ENCODE peak calls at places on chromosomes 12 and 14, in seven cellular contexts. One of them, this sample, is unnamed.
A peak's percentile ranks its signal among the peaks of the same experiment; 100 is the strongest.

GRCh38 chr12:98736352-98737326 is 91.5 kb downstream of the APAF1 start:
- DNase-seq in left ventricle myocardium inferior: no peak
- DNase-seq in gastrocnemius medialis: no peak
- DNase-seq in transverse colon: no peak
- DNase-seq in tibial nerve: no peak
- DNase-seq in right atrium auricular region: no peak
- DNase-seq in neuronal stem cell: no peak
- DNase-seq in this sample: no peak

GRCh38 chr12:76158518-76159321 is 74.2 kb upstream of the NAP1L1 start:
- DNase-seq in left ventricle myocardium inferior: no peak
- DNase-seq in gastrocnemius medialis: peak; percentile 58
- DNase-seq in transverse colon: peak; percentile 49
- DNase-seq in tibial nerve: peak; percentile 54
- DNase-seq in right atrium auricular region: peak; percentile 63
- DNase-seq in neuronal stem cell: peak; percentile 31
- DNase-seq in this sample: peak; percentile 27

GRCh38 chr12:78885466-78885865 is 20.9 kb downstream of the SYT1 start:
- DNase-seq in left ventricle myocardium inferior: no peak
- DNase-seq in gastrocnemius medialis: no peak
- DNase-seq in transverse colon: no peak
- DNase-seq in tibial nerve: no peak
- DNase-seq in right atrium auricular region: no peak
- DNase-seq in neuronal stem cell: no peak
- DNase-seq in this sample: no peak

GRCh38 chr14:53929871-53930685 is 26.5 kb downstream of the BMP4 start:
- DNase-seq in left ventricle myocardium inferior: no peak
- DNase-seq in gastrocnemius medialis: no peak
- DNase-seq in transverse colon: peak; percentile 25
- DNase-seq in tibial nerve: no peak
- DNase-seq in right atrium auricular region: no peak
- DNase-seq in neuronal stem cell: no peak
- DNase-seq in this sample: no peak

GRCh38 chr12:87676726-87677125 is 352.5 kb downstream of the C12orf50 start:
- DNase-seq in left ventricle myocardium inferior: no peak
- DNase-seq in gastrocnemius medialis: no peak
- DNase-seq in transverse colon: no peak
- DNase-seq in tibial nerve: no peak
- DNase-seq in right atrium auricular region: no peak
- DNase-seq in neuronal stem cell: no peak
- DNase-seq in this sample: no peak

GRCh38 chr12:59149995-59150642 is 229.8 kb upstream of the LRIG3 start:
- DNase-seq in left ventricle myocardium inferior: no peak
- DNase-seq in gastrocnemius medialis: no peak
- DNase-seq in transverse colon: no peak
- DNase-seq in tibial nerve: peak; percentile 44
- DNase-seq in right atrium auricular region: no peak
- DNase-seq in neuronal stem cell: peak; percentile 69
- DNase-seq in this sample: no peak

GRCh38 chr12:64392221-64392620 is 1.7 kb upstream of the C12orf56 start:
- DNase-seq in left ventricle myocardium inferior: no peak
- DNase-seq in gastrocnemius medialis: no peak
- DNase-seq in transverse colon: no peak
- DNase-seq in tibial nerve: peak; percentile 21
- DNase-seq in right atrium auricular region: no peak
- DNase-seq in neuronal stem cell: no peak
- DNase-seq in this sample: no peak

GRCh38 chr14:23629204-23629603 is 7.0 kb upstream of the DHRS2 start:
- DNase-seq in left ventricle myocardium inferior: no peak
- DNase-seq in gastrocnemius medialis: no peak
- DNase-seq in transverse colon: no peak
- DNase-seq in tibial nerve: no peak
- DNase-seq in right atrium auricular region: no peak
- DNase-seq in neuronal stem cell: no peak
- DNase-seq in this sample: no peak

GRCh38 chr14:87113286-87113685 is 879.7 kb downstream of the GALC start:
- DNase-seq in left ventricle myocardium inferior: no peak
- DNase-seq in gastrocnemius medialis: no peak
- DNase-seq in transverse colon: no peak
- DNase-seq in tibial nerve: no peak
- DNase-seq in right atrium auricular region: no peak
- DNase-seq in neuronal stem cell: no peak
- DNase-seq in this sample: no peak

GRCh38 chr14:54712371-54712998 is 145.6 kb downstream of the SAMD4A start:
- DNase-seq in left ventricle myocardium inferior: no peak
- DNase-seq in gastrocnemius medialis: peak; percentile 73
- DNase-seq in transverse colon: no peak
- DNase-seq in tibial nerve: peak; percentile 50
- DNase-seq in right atrium auricular region: no peak
- DNase-seq in neuronal stem cell: no peak
- DNase-seq in this sample: no peak

GRCh38 chr14:40599726-40600125 is 1007.0 kb upstream of the LRFN5 start:
- DNase-seq in left ventricle myocardium inferior: no peak
- DNase-seq in gastrocnemius medialis: no peak
- DNase-seq in transverse colon: no peak
- DNase-seq in tibial nerve: no peak
- DNase-seq in right atrium auricular region: no peak
- DNase-seq in neuronal stem cell: no peak
- DNase-seq in this sample: no peak

GRCh38 chr12:19299765-19300164 is 139.5 kb upstream of the AEBP2 start:
- DNase-seq in left ventricle myocardium inferior: no peak
- DNase-seq in gastrocnemius medialis: no peak
- DNase-seq in transverse colon: no peak
- DNase-seq in tibial nerve: no peak
- DNase-seq in right atrium auricular region: no peak
- DNase-seq in neuronal stem cell: no peak
- DNase-seq in this sample: no peak

GRCh38 chr14:88270781-88271180 is 52.3 kb downstream of the KCNK10 start:
- DNase-seq in left ventricle myocardium inferior: no peak
- DNase-seq in gastrocnemius medialis: no peak
- DNase-seq in transverse colon: peak; percentile 92
- DNase-seq in tibial nerve: no peak
- DNase-seq in right atrium auricular region: no peak
- DNase-seq in neuronal stem cell: no peak
- DNase-seq in this sample: no peak

GRCh38 chr12:60830381-60830780 is 1234.6 kb downstream of the SLC16A7 start:
- DNase-seq in left ventricle myocardium inferior: no peak
- DNase-seq in gastrocnemius medialis: no peak
- DNase-seq in transverse colon: no peak
- DNase-seq in tibial nerve: no peak
- DNase-seq in right atrium auricular region: no peak
- DNase-seq in neuronal stem cell: no peak
- DNase-seq in this sample: no peak
- H3K27ac ChIP-seq in left ventricle myocardium inferior: no peak overlapping the region
- H3K27ac ChIP-seq in gastrocnemius medialis: no peak overlapping the region
- H3K27ac ChIP-seq in transverse colon: no peak overlapping the region
- H3K27ac ChIP-seq in tibial nerve: no peak overlapping the region
- H3K27ac ChIP-seq in right atrium auricular region: no peak overlapping the region
- H3K27ac ChIP-seq in neuronal stem cell: no peak overlapping the region
- H3K27ac ChIP-seq in this sample: no peak overlapping the region

DNA sequence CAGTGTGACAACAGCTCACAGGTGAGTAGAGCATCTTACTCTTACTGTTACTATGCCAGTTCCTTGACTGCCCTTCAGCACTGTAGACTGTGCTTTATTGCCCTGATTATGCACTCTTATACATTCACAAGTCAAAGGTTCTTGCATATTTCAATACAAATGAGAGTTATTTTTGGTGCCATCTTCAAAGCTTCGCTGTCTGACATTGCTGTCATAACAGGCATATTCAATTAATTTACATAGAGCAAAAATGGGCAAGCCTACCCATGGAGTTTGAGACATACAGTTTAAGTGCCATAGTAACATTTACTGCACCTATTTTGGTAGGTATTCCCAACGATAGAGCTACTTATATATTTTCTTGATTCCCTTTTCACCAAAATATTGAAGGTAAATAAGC is 107.5 kb upstream of the CNTN1 start:
- DNase-seq in left ventricle myocardium inferior: no peak
- DNase-seq in gastrocnemius medialis: no peak
- DNase-seq in transverse colon: no peak
- DNase-seq in tibial nerve: no peak
- DNase-seq in right atrium auricular region: no peak
- DNase-seq in neuronal stem cell: no peak
- DNase-seq in this sample: no peak
- H3K9me3 ChIP-seq in left ventricle myocardium inferior: peaks cover 30% of the 10 kb centered on the region
- H3K9me3 ChIP-seq in gastrocnemius medialis: no peaks in the 10 kb centered on the region
- H3K9me3 ChIP-seq in transverse colon: no peaks in the 10 kb centered on the region
- H3K9me3 ChIP-seq in tibial nerve: peaks cover 8% of the 10 kb centered on the region
- H3K9me3 ChIP-seq in right atrium auricular region: peaks cover 4% of the 10 kb centered on the region
- H3K9me3 ChIP-seq in neuronal stem cell: peaks cover 2% of the 10 kb centered on the region
- H3K9me3 ChIP-seq in this sample: no peaks in the 10 kb centered on the region

GRCh38 chr12:51364026-51364425 is 17.5 kb upstream of the CELA1 start:
- DNase-seq in left ventricle myocardium inferior: no peak
- DNase-seq in gastrocnemius medialis: no peak
- DNase-seq in transverse colon: no peak
- DNase-seq in tibial nerve: no peak
- DNase-seq in right atrium auricular region: no peak
- DNase-seq in neuronal stem cell: no peak
- DNase-seq in this sample: no peak
- H3K27ac ChIP-seq in left ventricle myocardium inferior: no peak overlapping the region
- H3K27ac ChIP-seq in gastrocnemius medialis: no peak overlapping the region
- H3K27ac ChIP-seq in transverse colon: no peak overlapping the region
- H3K27ac ChIP-seq in tibial nerve: no peak overlapping the region
- H3K27ac ChIP-seq in right atrium auricular region: no peak overlapping the region
- H3K27ac ChIP-seq in neuronal stem cell: no peak overlapping the region
- H3K27ac ChIP-seq in this sample: no peak overlapping the region

DNA sequence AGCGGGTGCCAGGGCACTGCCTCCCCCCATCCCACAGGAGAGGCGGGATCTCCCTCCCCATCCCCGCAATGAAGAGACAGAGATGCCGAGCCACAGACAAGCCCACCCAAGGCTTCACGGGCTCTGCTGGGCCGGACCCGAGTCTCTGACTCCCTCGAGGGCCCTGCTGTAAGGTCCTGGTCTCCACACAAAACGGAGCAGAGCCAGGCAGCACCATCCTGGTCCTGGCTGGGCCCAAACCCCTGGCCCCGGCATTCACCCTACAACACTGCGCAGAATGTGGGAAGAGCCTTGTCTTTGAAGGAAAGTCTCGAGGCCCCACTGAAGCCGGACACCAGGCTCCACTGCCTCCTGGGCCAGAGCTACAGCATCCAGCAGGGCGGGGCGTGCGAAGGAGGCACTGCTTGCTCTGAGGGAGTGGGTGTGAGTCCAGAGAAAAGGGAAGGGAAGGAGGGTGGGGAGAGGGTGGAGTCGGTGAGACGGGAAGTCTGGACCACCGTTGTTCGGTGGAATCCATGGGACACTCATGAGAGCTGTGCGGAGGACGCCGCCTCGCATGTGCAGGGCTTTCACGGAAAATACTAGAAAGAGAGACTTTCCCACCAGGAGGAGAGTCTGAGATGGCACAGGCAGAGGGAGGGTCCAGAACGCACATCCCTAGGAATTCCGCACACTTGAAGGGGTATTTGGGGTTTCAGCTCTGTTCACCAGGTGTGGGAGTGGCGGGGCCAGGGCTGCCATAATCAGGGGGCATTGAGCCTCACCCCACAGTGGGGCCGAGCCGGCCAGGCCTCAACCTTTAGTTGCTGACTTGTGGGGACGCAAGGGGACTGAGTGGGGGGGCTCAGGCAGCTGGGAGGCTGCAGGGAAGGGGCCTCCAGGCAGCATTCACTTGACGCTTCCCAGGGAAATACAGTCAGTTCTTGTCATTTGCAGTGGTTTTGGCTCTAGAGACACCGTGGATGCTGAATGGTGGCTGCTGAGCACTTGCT is 36.8 kb downstream of the GALNT9 start:
- DNase-seq in left ventricle myocardium inferior: no peak
- DNase-seq in gastrocnemius medialis: no peak
- DNase-seq in transverse colon: no peak
- DNase-seq in tibial nerve: no peak
- DNase-seq in right atrium auricular region: no peak
- DNase-seq in neuronal stem cell: no peak
- DNase-seq in this sample: no peak
- H3K9me3 ChIP-seq in left ventricle myocardium inferior: no peaks in the 10 kb centered on the region
- H3K9me3 ChIP-seq in gastrocnemius medialis: no peaks in the 10 kb centered on the region
- H3K9me3 ChIP-seq in transverse colon: no peaks in the 10 kb centered on the region
- H3K9me3 ChIP-seq in tibial nerve: no peaks in the 10 kb centered on the region
- H3K9me3 ChIP-seq in right atrium auricular region: no peaks in the 10 kb centered on the region
- H3K9me3 ChIP-seq in neuronal stem cell: peaks cover 5% of the 10 kb centered on the region
- H3K9me3 ChIP-seq in this sample: no peaks in the 10 kb centered on the region

GRCh38 chr14:44963775-44964380 is 1.9 kb downstream of the TOGARAM1 start:
- DNase-seq in left ventricle myocardium inferior: no peak
- DNase-seq in gastrocnemius medialis: peak; percentile 18
- DNase-seq in transverse colon: no peak
- DNase-seq in tibial nerve: no peak
- DNase-seq in right atrium auricular region: no peak
- DNase-seq in neuronal stem cell: no peak
- DNase-seq in this sample: no peak

GRCh38 chr14:44971459-44971858 is 9.5 kb downstream of the TOGARAM1 start:
- DNase-seq in left ventricle myocardium inferior: no peak
- DNase-seq in gastrocnemius medialis: no peak
- DNase-seq in transverse colon: no peak
- DNase-seq in tibial nerve: no peak
- DNase-seq in right atrium auricular region: no peak
- DNase-seq in neuronal stem cell: no peak
- DNase-seq in this sample: no peak

GRCh38 chr14:44970907-44971306 is 8.9 kb downstream of the TOGARAM1 start:
- DNase-seq in left ventricle myocardium inferior: no peak
- DNase-seq in gastrocnemius medialis: no peak
- DNase-seq in transverse colon: no peak
- DNase-seq in tibial nerve: no peak
- DNase-seq in right atrium auricular region: no peak
- DNase-seq in neuronal stem cell: no peak
- DNase-seq in this sample: no peak

GRCh38 chr14:44962573-44963528 is 861 bp downstream of the TOGARAM1 start:
- DNase-seq in left ventricle myocardium inferior: peak; percentile 57
- DNase-seq in gastrocnemius medialis: peak; percentile 64
- DNase-seq in transverse colon: peak; percentile 54
- DNase-seq in tibial nerve: peak; percentile 11
- DNase-seq in right atrium auricular region: peak; percentile 68
- DNase-seq in neuronal stem cell: peak; percentile 43
- DNase-seq in this sample: no peak

DNA sequence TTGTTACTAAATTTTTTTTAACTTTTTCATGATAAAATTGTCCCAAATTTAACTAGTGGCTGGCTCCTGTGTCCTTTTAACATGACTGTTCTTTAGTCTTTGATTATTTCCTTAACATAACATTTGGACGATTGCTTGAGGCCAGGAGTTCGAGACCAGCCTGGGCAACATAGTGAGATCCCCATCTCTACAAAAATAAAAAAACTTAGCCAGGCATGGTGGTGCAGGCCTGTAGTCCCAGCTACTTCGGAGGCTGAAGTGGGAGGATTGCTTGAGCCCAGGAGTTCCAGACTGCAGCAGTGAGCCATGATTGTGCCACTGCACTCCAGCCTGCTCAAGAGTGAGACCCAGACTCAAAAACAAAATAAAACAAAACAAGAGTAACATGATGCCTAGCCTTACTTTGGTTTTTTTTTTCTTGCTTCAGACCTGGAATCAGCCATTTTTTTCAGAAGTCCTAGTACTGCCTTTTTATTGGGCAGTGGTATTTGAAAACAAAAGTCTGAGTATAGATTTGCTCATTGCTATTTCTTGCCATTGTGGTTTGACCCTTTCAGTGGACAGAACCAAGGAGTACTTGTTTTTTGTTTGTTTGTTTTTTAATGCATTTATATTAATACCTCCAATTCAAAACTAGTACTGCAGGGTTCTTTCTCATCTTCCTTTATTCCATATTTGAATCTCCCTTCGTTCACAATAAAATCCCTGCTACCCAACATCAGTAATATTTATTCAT is 4.8 kb downstream of the TOGARAM1 start:
- DNase-seq in left ventricle myocardium inferior: no peak
- DNase-seq in gastrocnemius medialis: no peak
- DNase-seq in transverse colon: no peak
- DNase-seq in tibial nerve: no peak
- DNase-seq in right atrium auricular region: no peak
- DNase-seq in neuronal stem cell: no peak
- DNase-seq in this sample: no peak
- H3K27ac ChIP-seq in left ventricle myocardium inferior: no peak overlapping the region
- H3K27ac ChIP-seq in gastrocnemius medialis: no peak overlapping the region
- H3K27ac ChIP-seq in transverse colon: no peak overlapping the region
- H3K27ac ChIP-seq in tibial nerve: no peak overlapping the region
- H3K27ac ChIP-seq in right atrium auricular region: no peak overlapping the region
- H3K27ac ChIP-seq in neuronal stem cell: no peak overlapping the region
- H3K27ac ChIP-seq in this sample: no peak overlapping the region

GRCh38 chr14:85958069-85958468 is 428.1 kb downstream of the FLRT2 start:
- DNase-seq in left ventricle myocardium inferior: no peak
- DNase-seq in gastrocnemius medialis: no peak
- DNase-seq in transverse colon: no peak
- DNase-seq in tibial nerve: no peak
- DNase-seq in right atrium auricular region: no peak
- DNase-seq in neuronal stem cell: no peak
- DNase-seq in this sample: no peak
- H3K9me3 ChIP-seq in left ventricle myocardium inferior: no peaks in the 10 kb centered on the region
- H3K9me3 ChIP-seq in gastrocnemius medialis: no peaks in the 10 kb centered on the region
- H3K9me3 ChIP-seq in transverse colon: no peaks in the 10 kb centered on the region
- H3K9me3 ChIP-seq in tibial nerve: no peaks in the 10 kb centered on the region
- H3K9me3 ChIP-seq in right atrium auricular region: no peaks in the 10 kb centered on the region
- H3K9me3 ChIP-seq in neuronal stem cell: no peaks in the 10 kb centered on the region
- H3K9me3 ChIP-seq in this sample: no peaks in the 10 kb centered on the region